ENCODE peak calls at places on chromosomes 6 and 20, in ten cellular contexts. I is upper lobe of left lung, B is body of pancreas, H is tibial nerve, P is NB4, M is esophagus muscularis mucosa, X is HepG2, A is heart left ventricle, C is uterus, F is breast epithelium. K is an unnamed sample.

GRCh38 chr6:75296811-75297779 is 12.5 kb upstream of the TMEM30A start:
- DNase-seq in I (no peak), B (no peak), H (no peak), P (peak), M (no peak), X (peak), A (no peak), C (no peak), F (no peak), K (no peak)

GRCh38 chr20:23541330-23541729 is 27.0 kb downstream of the CST9L start:
- DNase-seq in I (no peak), B (no peak), H (no peak), P (peak), M (no peak), X (peak), A (no peak), C (no peak), F (no peak), K (no peak)

GRCh38 chr20:41141153-41141815 is 3.9 kb downstream of the PLCG1 start:
- DNase-seq in I (peak), B (no peak), H (peak), P (no peak), M (no peak), X (peak), A (peak), C (no peak), F (no peak), K (no peak)

GRCh38 chr6:15775076-15775634 is 112.3 kb upstream of the DTNBP1 start:
- DNase-seq in I (no peak), B (no peak), H (no peak), P (no peak), M (no peak), X (no peak), A (no peak), C (no peak), F (no peak), K (no peak)

GRCh38 chr6:70413829-70414494 is 654 bp downstream of the FAM135A start:
- DNase-seq in I (no peak), B (no peak), H (peak), P (peak), M (no peak), X (no peak), A (no peak), C (peak), F (no peak), K (no peak)

GRCh38 chr6:32176476-32177181 is 745 bp upstream of the AGPAT1 start:
- DNase-seq in I (no peak), B (no peak), H (no peak), P (no peak), M (no peak), X (no peak), A (no peak), C (no peak), F (no peak), K (no peak)

GRCh38 chr6:116127771-116128493 is 2.0 kb upstream of the COL10A1 start:
- DNase-seq in I (no peak), B (no peak), H (no peak), P (no peak), M (no peak), X (peak), A (no peak), C (no peak), F (no peak), K (no peak)

GRCh38 chr20:50027611-50028105 is 44.9 kb downstream of the SNAI1 start:
- DNase-seq in I (peak), B (peak), H (no peak), P (no peak), M (no peak), X (no peak), A (peak), C (peak), F (peak), K (no peak)

GRCh38 chr6:37867756-37868446 is 48.4 kb downstream of the ZFAND3 start:
- DNase-seq in I (no peak), B (no peak), H (no peak), P (no peak), M (no peak), X (no peak), A (no peak), C (no peak), F (no peak), K (no peak)

GRCh38 chr6:158707826-158708225 is 58.0 kb downstream of the SYTL3 start:
- DNase-seq in I (peak), B (no peak), H (no peak), P (no peak), M (no peak), X (no peak), A (peak), C (no peak), F (no peak), K (peak)

GRCh38 chr6:84639396-84639795 is 125.0 kb downstream of the TBX18 start:
- DNase-seq in I (no peak), B (no peak), H (no peak), P (no peak), M (no peak), X (no peak), A (no peak), C (no peak), F (no peak), K (no peak)

GRCh38 chr6:36083446-36083845 is 46.9 kb upstream of the MAPK13 start:
- DNase-seq in I (no peak), B (no peak), H (no peak), P (no peak), M (no peak), X (no peak), A (no peak), C (no peak), F (no peak), K (no peak)

GRCh38 chr20:3045042-3045815 is 623 bp upstream of the MRPS26 start:
- DNase-seq in I (peak), B (peak), H (peak), P (peak), M (peak), X (no peak), A (no peak), C (no peak), F (peak), K (peak)

GRCh38 chr6:44024597-44025219 is 102.5 kb downstream of the MRPL14 start:
- DNase-seq in I (no peak), B (no peak), H (no peak), P (peak), M (no peak), X (no peak), A (no peak), C (peak), F (no peak), K (peak)

GRCh38 chr6:110710115-110710514 is 105.2 kb downstream of the CDK19 start:
- DNase-seq in I (no peak), B (no peak), H (no peak), P (no peak), M (no peak), X (no peak), A (no peak), C (no peak), F (no peak), K (no peak)

GRCh38 chr20:53081916-53082863 is 110.0 kb downstream of the TSHZ2 start:
- DNase-seq in I (no peak), B (no peak), H (no peak), P (no peak), M (no peak), X (peak), A (no peak), C (no peak), F (no peak), K (no peak)

GRCh38 chr6:122286512-122286911 is 112.9 kb upstream of the HSF2 start:
- DNase-seq in I (no peak), B (no peak), H (no peak), P (no peak), M (no peak), X (no peak), A (no peak), C (no peak), F (no peak), K (no peak)

GRCh38 chr6:88480822-88481221 is 314.7 kb upstream of the CNR1 start:
- DNase-seq in I (no peak), B (no peak), H (no peak), P (no peak), M (no peak), X (no peak), A (no peak), C (no peak), F (no peak), K (no peak)

GRCh38 chr6:15048367-15048766 is 197.5 kb upstream of the JARID2 start:
- DNase-seq in I (no peak), B (no peak), H (no peak), P (no peak), M (no peak), X (no peak), A (no peak), C (no peak), F (no peak), K (no peak)

GRCh38 chr20:6162239-6162638 is 39.4 kb upstream of the FERMT1 start:
- DNase-seq in I (peak), B (no peak), H (peak), P (no peak), M (peak), X (no peak), A (peak), C (peak), F (no peak), K (peak)

GRCh38 chr6:28081486-28081751 is 1.1 kb downstream of the ZNF165 start:
- DNase-seq in I (no peak), B (no peak), H (no peak), P (peak), M (no peak), X (no peak), A (no peak), C (no peak), F (no peak), K (no peak)

GRCh38 chr6:56259682-56260081 is 12.3 kb upstream of the COL21A1 start:
- DNase-seq in I (no peak), B (no peak), H (no peak), P (no peak), M (no peak), X (no peak), A (no peak), C (no peak), F (no peak), K (no peak)

GRCh38 chr6:84349542-84349941 is 122.1 kb upstream of the CEP162 start:
- DNase-seq in I (no peak), B (no peak), H (no peak), P (no peak), M (no peak), X (no peak), A (no peak), C (no peak), F (no peak), K (no peak)

DNA sequence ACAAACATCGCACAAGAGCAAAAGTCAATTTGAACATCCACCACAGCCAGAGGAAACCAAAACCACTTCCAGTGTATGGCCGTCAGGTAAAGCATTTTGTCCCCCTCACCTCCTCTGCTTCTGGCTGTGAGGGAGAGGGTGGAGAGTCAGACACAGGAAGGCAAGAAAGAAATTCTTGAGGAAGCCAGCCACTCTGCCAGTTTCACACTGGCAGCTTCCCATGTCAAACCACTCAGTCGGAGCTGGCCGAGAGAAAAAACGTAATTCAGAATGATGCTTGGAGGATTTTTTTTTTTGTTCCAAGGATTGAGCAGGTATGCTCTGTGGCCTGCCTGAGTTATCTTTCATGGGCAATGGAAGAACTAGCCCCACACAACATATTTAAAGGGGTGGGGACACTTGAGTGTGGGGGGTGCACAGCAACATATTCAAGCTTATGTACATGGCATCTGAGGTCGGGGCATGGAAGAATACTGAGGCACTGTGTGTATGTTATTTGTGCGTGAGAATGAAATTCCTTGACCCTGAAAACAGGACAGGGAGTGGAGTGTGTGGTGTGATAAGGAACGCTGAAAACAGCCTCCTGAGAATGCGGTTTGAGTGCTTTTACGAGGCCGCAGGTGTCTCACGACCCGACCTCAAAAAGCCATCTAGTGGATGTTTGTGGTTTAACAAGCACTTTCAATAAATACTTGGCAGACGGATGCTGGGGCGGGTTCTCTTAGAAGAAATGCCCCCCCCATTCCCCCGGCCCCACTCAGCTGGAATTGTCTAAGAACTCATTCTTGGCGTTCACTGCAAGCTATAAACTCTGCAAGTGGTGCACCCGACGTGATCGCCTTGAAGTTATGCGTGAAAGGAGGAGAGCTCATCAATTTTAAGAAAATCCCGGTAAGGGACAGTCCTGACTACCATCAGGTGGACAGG is 27.5 kb upstream of the ZBTB22 start:
- DNase-seq in I (peak), B (peak), H (peak), P (peak), M (no peak), X (peak), A (peak), C (peak), F (peak), K (peak)
- H3K4me3 ChIP-seq in I (peak), B (no peak), H (no peak), P (no peak), M (peak), X (peak), A (no peak), C (no peak), F (peak), K (no peak)

GRCh38 chr6:143810745-143811144 is 32.4 kb upstream of the LTV1 start:
- DNase-seq in I (no peak), B (no peak), H (no peak), P (no peak), M (no peak), X (no peak), A (no peak), C (no peak), F (no peak), K (no peak)
- TF ChIP-seq POLR2A in I (no peak), B (no peak), H (no peak), P (no peak), M (no peak), X (no peak), A (no peak), C (no peak), F (no peak), K (no peak)

DNA sequence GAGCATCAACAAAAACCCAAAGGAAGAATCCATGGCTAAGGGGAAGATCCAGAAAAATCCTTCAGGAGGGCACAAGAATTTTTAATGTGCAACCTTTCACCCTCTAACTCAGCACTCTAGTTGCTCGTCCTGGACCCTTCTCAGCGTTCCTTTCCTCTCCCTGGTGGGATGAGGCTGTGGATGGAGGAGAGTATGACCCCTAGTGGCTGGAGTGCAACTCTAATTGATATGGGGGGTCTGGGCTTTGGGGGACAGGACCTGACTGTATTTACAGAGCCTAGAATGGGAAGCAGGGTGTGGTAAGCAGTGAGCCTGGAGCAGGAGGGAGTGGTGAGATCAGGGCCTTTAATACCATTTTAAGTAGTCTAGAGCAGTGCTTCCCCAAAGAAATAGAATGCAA is 83.9 kb upstream of the CEP85L start:
- DNase-seq in I (no peak), B (no peak), H (no peak), P (peak), M (no peak), X (peak), A (no peak), C (no peak), F (no peak), K (no peak)
- TF ChIP-seq CTCF in I (peak), B (no peak), H (no peak), P (peak), M (no peak), X (peak), A (peak), C (peak), F (no peak), K (no peak)

GRCh38 chr6:20771427-20771826 is 237.2 kb downstream of the CDKAL1 start:
- DNase-seq in I (no peak), B (no peak), H (no peak), P (no peak), M (no peak), X (no peak), A (no peak), C (no peak), F (no peak), K (no peak)
- H3K4me3 ChIP-seq in I (no peak), B (no peak), H (no peak), P (no peak), M (no peak), X (no peak), A (no peak), C (no peak), F (no peak), K (no peak)

GRCh38 chr6:144379356-144379755 is 94.2 kb downstream of the UTRN start:
- DNase-seq in I (no peak), B (no peak), H (no peak), P (peak), M (no peak), X (no peak), A (no peak), C (no peak), F (no peak), K (no peak)

GRCh38 chr6:144372611-144373010 is 87.5 kb downstream of the UTRN start:
- DNase-seq in I (no peak), B (no peak), H (no peak), P (no peak), M (no peak), X (no peak), A (no peak), C (no peak), F (no peak), K (no peak)

GRCh38 chr6:144378437-144378836 is 93.3 kb downstream of the UTRN start:
- DNase-seq in I (no peak), B (no peak), H (no peak), P (no peak), M (no peak), X (no peak), A (no peak), C (no peak), F (no peak), K (no peak)

GRCh38 chr6:144373195-144373594 is 88.1 kb downstream of the UTRN start:
- DNase-seq in I (no peak), B (no peak), H (no peak), P (no peak), M (no peak), X (no peak), A (no peak), C (no peak), F (no peak), K (no peak)

GRCh38 chr6:144377586-144377985 is 92.5 kb downstream of the UTRN start:
- DNase-seq in I (no peak), B (no peak), H (no peak), P (no peak), M (no peak), X (no peak), A (no peak), C (no peak), F (no peak), K (no peak)
- TF ChIP-seq POLR2A in I (no peak), B (no peak), H (no peak), P (no peak), M (no peak), X (no peak), A (no peak), C (no peak), F (no peak), K (no peak)

GRCh38 chr6:72798196-72798595 is 176.3 kb downstream of the KCNQ5 start:
- DNase-seq in I (no peak), B (no peak), H (no peak), P (no peak), M (no peak), X (no peak), A (no peak), C (no peak), F (no peak), K (no peak)
- TF ChIP-seq CTCF in I (no peak), B (no peak), H (no peak), P (no peak), M (no peak), X (no peak), A (no peak), C (no peak), F (no peak), K (no peak)

GRCh38 chr20:1103751-1104150 is 14.7 kb upstream of the PSMF1 start:
- DNase-seq in I (no peak), B (no peak), H (no peak), P (no peak), M (peak), X (no peak), A (no peak), C (no peak), F (no peak), K (no peak)
- H3K4me3 ChIP-seq in I (no peak), B (no peak), H (no peak), P (no peak), M (no peak), X (no peak), A (no peak), C (no peak), F (no peak), K (no peak)

K was measured in lower leg skin.